ENCODE peak calls at places on chromosomes 2 and 18, in six cellular contexts. W is HepG2, G is WTC11, N is A549, L is endothelial cell of umbilical vein, A is K562. J is an unnamed sample.

GRCh38 chr2:180983468-180984388 is 3.3 kb downstream of the UBE2E3 start:
- DNase-seq in W (peak; percentile 77), G (no peak), N (peak; percentile 28), L (peak; percentile 79), A (peak; percentile 55), J (no peak)

GRCh38 chr2:147331790-147332419 is 512.9 kb upstream of the ACVR2A start:
- DNase-seq in W (peak; percentile 5), G (peak; percentile 45), N (no peak), L (no peak), A (no peak), J (no peak)

GRCh38 chr2:12211326-12212170 is 465.1 kb downstream of the LPIN1 start:
- DNase-seq in W (no peak), G (no peak), N (no peak), L (no peak), A (no peak), J (no peak)

GRCh38 chr2:9112079-9112721 is 94.4 kb upstream of the ASAP2 start:
- DNase-seq in W (no peak), G (no peak), N (peak; percentile 54), L (no peak), A (peak; percentile 66), J (no peak)

GRCh38 chr2:234880551-234881211 is 71.1 kb upstream of the SH3BP4 start:
- DNase-seq in W (peak; percentile 99), G (no peak), N (peak; percentile 33), L (peak; percentile 94), A (no peak), J (no peak)

GRCh38 chr2:181005326-181005655 is 24.9 kb downstream of the UBE2E3 start:
- DNase-seq in W (peak; percentile 38), G (no peak), N (no peak), L (no peak), A (no peak), J (no peak)

GRCh38 chr2:151260492-151261239 is 997 bp downstream of the RBM43 start:
- DNase-seq in W (no peak), G (no peak), N (no peak), L (peak; percentile 80), A (peak; percentile 39), J (no peak)

GRCh38 chr2:69948963-69949645 is 12.3 kb downstream of the ASPRV1 start:
- DNase-seq in W (no peak), G (no peak), N (no peak), L (no peak), A (no peak), J (no peak)

GRCh38 chr2:173652311-173652710 is 297.6 kb downstream of the CDCA7 start:
- DNase-seq in W (peak; percentile 46), G (no peak), N (peak; percentile 60), L (no peak), A (no peak), J (no peak)

GRCh38 chr2:136378712-136379595 is 261.0 kb upstream of the CXCR4 start:
- DNase-seq in W (peak; percentile 35), G (peak; percentile 69), N (peak; percentile 21), L (peak; percentile 64), A (peak; percentile 36), J (peak; percentile 71)

GRCh38 chr2:216648105-216648504 is 14.9 kb downstream of the IGFBP2 start:
- DNase-seq in W (no peak), G (no peak), N (no peak), L (no peak), A (no peak), J (no peak)

GRCh38 chr2:6444529-6444928 is 421.2 kb downstream of the CMPK2 start:
- DNase-seq in W (no peak), G (no peak), N (no peak), L (no peak), A (no peak), J (no peak)

GRCh38 chr18:46334200-46334553 is 230.0 kb downstream of the HAUS1 start:
- DNase-seq in W (no peak), G (no peak), N (no peak), L (no peak), A (no peak), J (no peak)

GRCh38 chr2:218621007-218621406 is 13.3 kb downstream of the PLCD4 start:
- DNase-seq in W (no peak), G (no peak), N (no peak), L (no peak), A (no peak), J (no peak)

GRCh38 chr2:6394266-6394665 is 471.4 kb downstream of the CMPK2 start:
- DNase-seq in W (no peak), G (no peak), N (no peak), L (no peak), A (no peak), J (no peak)

GRCh38 chr2:143558665-143559064 is 429.4 kb downstream of the ARHGAP15 start:
- DNase-seq in W (no peak), G (no peak), N (no peak), L (no peak), A (no peak), J (no peak)

GRCh38 chr2:35454966-35455638 is 900.5 kb upstream of the CRIM1 start:
- DNase-seq in W (no peak), G (peak; percentile 46), N (peak; percentile 2), L (peak; percentile 7), A (no peak), J (no peak)

GRCh38 chr2:168583710-168584521 is 127.8 kb downstream of the CERS6 start:
- DNase-seq in W (no peak), G (no peak), N (no peak), L (peak; percentile 17), A (no peak), J (no peak)

GRCh38 chr2:100185516-100185915 is 43.1 kb upstream of the AFF3 start:
- DNase-seq in W (no peak), G (no peak), N (no peak), L (no peak), A (no peak), J (no peak)

GRCh38 chr2:150135223-150135883 is 352.1 kb downstream of the RND3 start:
- DNase-seq in W (peak; percentile 12), G (no peak), N (no peak), L (no peak), A (no peak), J (no peak)

GRCh38 chr2:108449410-108450200 is 599 bp downstream of the GCC2 start:
- DNase-seq in W (peak; percentile 44), G (no peak), N (peak; percentile 9), L (peak; percentile 56), A (peak; percentile 36), J (no peak)

GRCh38 chr18:32371384-32371783 is 99.3 kb downstream of the GAREM1 start:
- DNase-seq in W (no peak), G (no peak), N (no peak), L (no peak), A (no peak), J (no peak)

GRCh38 chr2:134739261-134739878 is 20.6 kb upstream of the TMEM163 start:
- DNase-seq in W (no peak), G (no peak), N (no peak), L (no peak), A (no peak), J (no peak)
- TF ChIP-seq JUN in W (no peak), G (no peak), N (no peak), L (no peak), A (no peak), J (no peak)

GRCh38 chr18:57846258-57846657 is 43.1 kb upstream of the ATP8B1 start:
- DNase-seq in W (no peak), G (no peak), N (peak; percentile 71), L (peak; percentile 87), A (peak; percentile 78), J (no peak)
- TF ChIP-seq JUN in W (no peak), G (no peak), N (no peak), L (peak; percentile 87), A (peak; percentile 84), J (no peak)

GRCh38 chr2:196389670-196390069 is 218.3 kb upstream of the STK17B start:
- DNase-seq in W (no peak), G (no peak), N (no peak), L (no peak), A (no peak), J (no peak)
- TF ChIP-seq JUN in W (no peak), G (no peak), N (no peak), L (no peak), A (no peak), J (no peak)

DNA sequence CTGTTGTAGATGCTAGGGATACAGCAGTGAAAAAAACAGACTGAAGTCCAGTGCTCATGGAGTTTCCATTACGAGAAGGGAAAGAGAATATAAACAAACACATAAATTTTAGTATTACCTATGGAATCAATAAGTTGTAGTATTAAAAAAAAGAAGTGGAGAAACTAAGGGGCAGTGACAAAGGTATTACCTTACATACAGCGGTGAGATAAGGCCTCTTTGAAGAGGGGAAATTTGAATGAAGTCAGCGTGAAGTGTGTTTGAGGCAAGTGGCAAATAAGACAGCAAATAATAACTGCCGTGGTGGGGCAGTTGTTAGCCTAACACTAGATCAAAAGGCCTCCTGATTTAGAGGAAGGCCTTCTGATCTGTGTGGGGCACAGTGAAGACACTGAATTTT is 57.9 kb downstream of the TLK1 start:
- DNase-seq in W (peak; percentile 35), G (no peak), N (no peak), L (no peak), A (no peak), J (no peak)
- TF ChIP-seq JUN in W (no peak), G (no peak), N (no peak), L (no peak), A (no peak), J (no peak)

DNA sequence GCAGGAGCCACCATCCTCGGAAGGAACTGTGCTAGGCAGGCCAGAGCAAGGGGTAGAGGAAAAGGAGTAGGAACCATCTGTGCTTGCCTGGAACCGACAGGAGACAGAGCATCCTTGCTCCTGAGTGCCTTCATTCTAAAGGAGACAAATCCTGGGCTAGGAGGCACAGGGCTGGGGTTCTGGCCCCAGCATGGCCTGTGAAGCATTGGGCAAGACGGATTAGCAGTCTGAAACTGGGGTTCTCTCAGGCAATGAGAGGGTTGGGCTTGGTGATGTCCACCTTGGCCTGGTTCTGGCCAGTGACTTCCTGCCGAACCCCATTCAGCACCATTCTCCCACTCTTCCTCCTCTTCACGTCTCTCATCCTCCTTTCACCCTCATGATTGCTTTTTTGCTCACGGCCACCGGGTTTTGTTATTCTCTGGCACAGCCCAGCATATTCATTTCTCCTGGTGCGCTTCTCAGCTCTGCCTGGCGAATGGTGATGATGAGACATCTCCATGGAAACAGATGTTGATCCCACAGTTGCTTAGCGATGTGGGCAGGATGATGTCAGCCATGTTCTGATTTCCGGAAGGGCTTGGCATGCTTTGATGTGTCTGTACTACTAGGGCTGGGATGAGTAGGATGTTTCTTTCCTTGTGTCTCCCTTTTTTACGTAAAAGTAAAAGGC is 127.7 kb downstream of the CAPN13 start:
- DNase-seq in W (no peak), G (no peak), N (no peak), L (no peak), A (no peak), J (no peak)
- TF ChIP-seq JUN in W (no peak), G (no peak), N (no peak), L (no peak), A (no peak), J (no peak)

GRCh38 chr2:675982-676646 is 1.1 kb downstream of the TMEM18 start:
- DNase-seq in W (peak; percentile 39), G (peak; percentile 70), N (peak; percentile 50), L (peak; percentile 42), A (peak; percentile 13), J (peak; percentile 66)
- TF ChIP-seq JUN in W (no peak), G (no peak), N (no peak), L (no peak), A (no peak), J (no peak)